ENCODE peak calls at places on chromosomes 16 and 17, in five cellular contexts. F, Y, H, K and J are unnamed samples.

GRCh38 chr16:88702364-88703210 is 3.6 kb downstream of the RNF166 start:
- DNase-seq in F (no peak), H (no peak), K (no peak), Y (no peak), J (no peak)

GRCh38 chr17:32723310-32723955 is 153.5 kb downstream of the MYO1D start:
- DNase-seq in H (no peak), K (no peak), F (no peak), Y (no peak), J (no peak)

GRCh38 chr17:4585203-4585939 is 1.0 kb downstream of the SMTNL2 start:
- DNase-seq in H (peak; percentile 54), K (no peak), Y (no peak), F (no peak), J (no peak)

GRCh38 chr17:45293413-45294211 is 23.2 kb downstream of the MAP3K14 start:
- DNase-seq in Y (peak; percentile 92), K (no peak), H (peak; percentile 91), F (peak; percentile 86), J (peak; percentile 91)

GRCh38 chr17:8583954-8584353 is 46.6 kb downstream of the MYH10 start:
- DNase-seq in H (no peak), K (no peak), F (no peak), Y (no peak), J (no peak)

GRCh38 chr16:27538508-27538907 is 11.2 kb downstream of the GTF3C1 start:
- DNase-seq in F (no peak), H (no peak), K (peak; percentile 46), Y (no peak), J (no peak)

GRCh38 chr16:8678068-8678927 is 3.9 kb downstream of the ABAT start:
- DNase-seq in K (no peak), H (no peak), F (peak; percentile 75), Y (peak; percentile 51), J (peak; percentile 52)

GRCh38 chr16:81293909-81294802 is 20.6 kb upstream of the GAN start:
- DNase-seq in K (no peak), H (no peak), F (peak; percentile 88), Y (no peak), J (no peak)

GRCh38 chr17:28097901-28098300 is 55.4 kb downstream of the NLK start:
- DNase-seq in K (no peak), H (no peak), F (no peak), Y (no peak), J (no peak)

GRCh38 chr16:81618661-81619060 is 160.4 kb upstream of the PLCG2 start:
- DNase-seq in K (no peak), H (no peak), F (no peak), Y (no peak), J (no peak)

GRCh38 chr17:27945333-27945616 is 52.1 kb upstream of the LYRM9 start:
- DNase-seq in K (no peak), F (no peak), Y (no peak), H (no peak), J (no peak)

GRCh38 chr17:72421128-72422092 is 300.6 kb downstream of the SOX9 start:
- DNase-seq in K (no peak), H (peak; percentile 57), Y (peak; percentile 84), F (peak; percentile 99), J (peak; percentile 98)

GRCh38 chr17:65066858-65067257 is 10.3 kb upstream of the GNA13 start:
- DNase-seq in Y (no peak), K (no peak), H (no peak), F (no peak), J (no peak)

GRCh38 chr16:81996664-81997529 is 14.4 kb downstream of the SDR42E1 start:
- DNase-seq in Y (peak; percentile 76), K (no peak), F (peak; percentile 70), H (no peak), J (peak; percentile 55)

GRCh38 chr16:57946181-57946801 is 24.6 kb downstream of the CNGB1 start:
- DNase-seq in F (no peak), H (no peak), K (no peak), Y (no peak), J (no peak)

GRCh38 chr17:8121531-8122390 is 2.1 kb downstream of the HES7 start:
- DNase-seq in Y (peak; percentile 56), K (peak; percentile 69), H (peak; percentile 62), F (peak; percentile 45), J (peak; percentile 54)

GRCh38 chr17:39225974-39226683 is 384 bp upstream of the STAC2 start:
- DNase-seq in H (peak; percentile 82), Y (no peak), K (peak; percentile 72), F (no peak), J (no peak)

GRCh38 chr17:72632026-72632684 is 460.3 kb downstream of the SLC39A11 start:
- DNase-seq in K (no peak), H (no peak), Y (no peak), F (no peak), J (no peak)

GRCh38 chr16:87127766-87128147 is 189.4 kb downstream of the C16orf95 start:
- DNase-seq in H (no peak), Y (no peak), K (no peak), F (no peak), J (no peak)

GRCh38 chr17:63113167-63113566 is 147.1 kb downstream of the TANC2 start:
- DNase-seq in F (no peak), H (no peak), K (no peak), Y (no peak), J (no peak)

GRCh38 chr16:72094266-72094610 is 591 bp downstream of the DHX38 start:
- DNase-seq in H (no peak), Y (peak; percentile 8), K (no peak), F (no peak), J (peak; percentile 4)

GRCh38 chr17:74645010-74645409 is 21.5 kb upstream of the CD300E start:
- DNase-seq in Y (no peak), F (no peak), K (no peak), H (no peak), J (no peak)

GRCh38 chr16:10921536-10922327 is 20.5 kb downstream of the DEXI start:
- DNase-seq in H (no peak), F (no peak), K (no peak), Y (peak; percentile 25), J (no peak)

GRCh38 chr17:55264273-55264639 is 504 bp upstream of the HLF start:
- DNase-seq in F (no peak), K (no peak), H (no peak), Y (no peak), J (no peak)

GRCh38 chr17:75878174-75878998 is at the start of gene TRIM47:
- DNase-seq in K (peak; percentile 37), F (peak; percentile 55), Y (peak; percentile 37), H (peak; percentile 77), J (no peak)

GRCh38 chr16:833411-833810 is 32.9 kb upstream of the GNG13 start:
- DNase-seq in Y (no peak), F (no peak), H (no peak), K (no peak), J (no peak)

GRCh38 chr16:24538756-24539294 is 541 bp upstream of the RBBP6 start:
- DNase-seq in Y (no peak), H (no peak), F (no peak), K (no peak), J (peak; percentile 74)

GRCh38 chr17:2143332-2143731 is 88.4 kb downstream of the HIC1 start:
- DNase-seq in Y (no peak), F (no peak), K (no peak), H (no peak), J (no peak)

GRCh38 chr16:22144520-22144919 is 17.8 kb upstream of the SDR42E2 start:
- DNase-seq in Y (no peak), F (no peak), K (no peak), H (no peak), J (no peak)

GRCh38 chr16:22139008-22139407 is 23.3 kb upstream of the SDR42E2 start:
- DNase-seq in Y (no peak), H (no peak), F (no peak), K (no peak), J (no peak)

GRCh38 chr16:22138482-22138881 is 23.8 kb upstream of the SDR42E2 start:
- DNase-seq in H (no peak), Y (no peak), F (no peak), K (no peak), J (no peak)

GRCh38 chr16:22139732-22140131 is 22.6 kb upstream of the SDR42E2 start:
- DNase-seq in H (no peak), F (no peak), K (no peak), Y (no peak), J (no peak)

DNA sequence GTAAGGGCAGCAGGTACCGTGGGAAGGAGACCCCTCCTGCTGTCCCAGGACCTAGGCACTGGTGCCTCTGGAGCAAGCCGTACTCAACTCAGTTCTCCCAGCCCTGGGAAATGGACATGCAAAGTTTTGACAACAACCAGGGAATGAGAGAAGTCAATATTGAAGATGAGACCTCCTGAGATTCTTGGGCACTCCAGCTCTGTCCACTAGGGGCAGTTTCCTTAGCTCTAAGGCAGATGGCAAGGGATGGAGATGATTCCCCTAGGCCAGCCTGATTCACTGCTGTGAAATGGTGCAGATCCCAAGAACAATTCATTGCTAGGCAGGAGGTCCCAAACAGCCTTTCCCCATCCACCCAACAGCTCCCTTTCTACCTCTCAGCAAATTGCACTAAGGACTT is 20.6 kb upstream of the SDR42E2 start:
- DNase-seq in Y (peak; percentile 16), H (no peak), K (peak; percentile 21), F (no peak), J (peak; percentile 28)
- TF ChIP-seq CTCF in Y (peak; percentile 47), H (peak; percentile 9), K (peak; percentile 50), F (peak; percentile 30), J (peak; percentile 75)

GRCh38 chr17:35373984-35374765 is 754 bp upstream of the SLFN11 start:
- DNase-seq in F (peak; percentile 16), H (peak; percentile 66), Y (peak; percentile 71), K (peak; percentile 17), J (peak; percentile 50)
- TF ChIP-seq CTCF in F (no peak), H (no peak), Y (no peak), K (no peak), J (no peak)

DNA sequence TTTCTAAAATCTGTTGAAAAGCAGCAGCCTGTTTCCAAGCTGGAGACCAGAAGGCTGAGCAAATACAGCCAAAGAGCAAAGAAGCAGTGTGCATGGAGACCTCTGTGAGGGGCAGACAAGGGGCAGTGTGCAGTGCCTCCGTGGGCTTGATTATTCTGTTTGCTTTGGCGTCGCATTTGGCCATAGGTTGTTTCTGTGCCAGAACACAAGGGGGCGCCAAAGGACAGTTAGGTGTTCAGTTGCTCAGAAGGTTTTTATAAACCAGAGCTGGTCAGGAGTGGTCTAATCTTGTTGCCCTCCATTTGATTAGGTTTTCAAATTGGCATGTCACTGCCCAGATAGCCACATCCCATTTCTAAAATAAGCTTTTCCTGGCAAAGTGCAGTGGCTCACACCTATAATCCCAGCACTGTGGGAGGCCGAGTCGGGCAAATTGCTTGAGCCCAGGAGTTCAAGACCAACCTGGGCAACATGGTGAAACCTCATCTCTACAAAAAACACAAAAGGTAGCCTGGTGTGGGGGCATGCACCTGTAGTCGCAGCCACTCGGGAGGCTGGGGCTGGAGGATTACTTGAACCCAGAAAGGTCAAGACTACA is 10.6 kb downstream of the MYH3 start:
- DNase-seq in H (peak; percentile 65), K (peak; percentile 84), F (peak; percentile 35), Y (peak; percentile 66), J (peak; percentile 69)
- TF ChIP-seq CTCF in H (peak; percentile 87), K (peak; percentile 90), F (peak; percentile 87), Y (peak; percentile 92), J (peak; percentile 94)

GRCh38 chr16:15810411-15810810 is 46.4 kb downstream of the MYH11 start:
- DNase-seq in Y (peak; percentile 58), F (peak; percentile 31), H (no peak), K (no peak), J (peak; percentile 5)

GRCh38 chr16:15811416-15811777 is 45.4 kb downstream of the MYH11 start:
- DNase-seq in K (no peak), Y (peak; percentile 15), H (no peak), F (no peak), J (no peak)

GRCh38 chr16:15808071-15808470 is 48.8 kb downstream of the MYH11 start:
- DNase-seq in F (no peak), K (no peak), Y (no peak), H (no peak), J (no peak)

GRCh38 chr16:15810949-15811348 is 45.9 kb downstream of the MYH11 start:
- DNase-seq in F (no peak), Y (no peak), K (no peak), H (no peak), J (no peak)

GRCh38 chr16:15811778-15812750 is 44.8 kb downstream of the MYH11 start:
- DNase-seq in F (peak; percentile 93), Y (peak; percentile 97), H (no peak), K (no peak), J (peak; percentile 96)
- TF ChIP-seq CTCF in F (no peak), Y (peak; percentile 20), H (no peak), K (no peak), J (peak; percentile 31)